ENCODE peak calls at places on chromosome 15, in five cellular contexts. B is neural progenitor cell, N is IMR-90, A is PC-9, Y is MM.1S. I is an unnamed sample. For H3K36me3, the result is how much of the 10 kb centered on the place peaks cover.

GRCh38 chr15:66229790-66230460 is 23.6 kb downstream of the MEGF11 start:
- DNase-seq in A (no peak), N (no peak), B (no peak), Y (no peak), I (no peak)

GRCh38 chr15:33226559-33227181 is 32.2 kb upstream of the FMN1 start:
- DNase-seq in B (peak), Y (peak), A (no peak), N (no peak), I (no peak)

GRCh38 chr15:59232476-59232875 is 25.8 kb downstream of the LDHAL6B start:
- DNase-seq in N (peak), B (no peak), Y (no peak), A (no peak), I (no peak)

GRCh38 chr15:91881551-91882297 is 28.2 kb downstream of the SLCO3A1 start:
- DNase-seq in N (no peak), Y (no peak), A (no peak), B (no peak), I (no peak)

GRCh38 chr15:73987646-73988045 is 4.4 kb downstream of the STOML1 start:
- DNase-seq in Y (no peak), N (no peak), B (no peak), A (no peak), I (no peak)

GRCh38 chr15:72117448-72117697 is 577 bp downstream of the MYO9A start:
- DNase-seq in N (peak), A (peak), Y (peak), B (peak), I (peak)

GRCh38 chr15:44588541-44588940 is 51.6 kb downstream of the EIF3J start:
- DNase-seq in A (no peak), B (no peak), Y (no peak), N (no peak), I (no peak)

GRCh38 chr15:65611888-65612615 is 1.1 kb upstream of the INTS14 start:
- DNase-seq in B (peak), Y (no peak), A (no peak), N (no peak), I (no peak)

GRCh38 chr15:37106490-37107001 is 6.2 kb upstream of the MEIS2 start:
- DNase-seq in B (peak), A (no peak), Y (peak), N (peak), I (no peak)

GRCh38 chr15:47566610-47567009 is 150.7 kb upstream of the SEMA6D start:
- DNase-seq in B (no peak), N (no peak), A (no peak), Y (no peak), I (no peak)

GRCh38 chr15:90598053-90598577 is 68.4 kb downstream of the CRTC3 start:
- DNase-seq in N (no peak), A (no peak), B (peak), Y (no peak), I (no peak)

GRCh38 chr15:47743385-47743784 is 26.1 kb downstream of the SEMA6D start:
- DNase-seq in A (no peak), N (no peak), B (no peak), Y (no peak), I (no peak)

GRCh38 chr15:31235298-31236183 is 91.1 kb upstream of the KLF13 start:
- DNase-seq in Y (no peak), N (no peak), A (no peak), B (no peak), I (no peak)

GRCh38 chr15:84747423-84748273 is 744 bp upstream of the ZNF592 start:
- DNase-seq in A (peak), Y (no peak), N (peak), B (peak), I (no peak)

GRCh38 chr15:68114840-68115239 is 60.7 kb downstream of the PIAS1 start:
- DNase-seq in B (no peak), A (no peak), Y (no peak), N (no peak), I (no peak)

GRCh38 chr15:70508561-70509281 is 254.6 kb downstream of the UACA start:
- DNase-seq in B (peak), A (peak), N (peak), Y (no peak), I (no peak)

GRCh38 chr15:101277038-101277822 is at the start of gene SELENOS:
- DNase-seq in A (peak), N (peak), Y (peak), B (peak), I (no peak)

GRCh38 chr15:90306560-90306959 is 41.1 kb downstream of the NGRN start:
- DNase-seq in B (no peak), N (no peak), A (no peak), Y (no peak), I (no peak)

GRCh38 chr15:40100947-40101905 is 7.5 kb downstream of the BMF start:
- DNase-seq in A (peak), Y (no peak), B (no peak), N (peak), I (no peak)

GRCh38 chr15:33807665-33808064 is 160.6 kb upstream of the CHRM5 start:
- DNase-seq in B (no peak), N (no peak), A (no peak), Y (no peak), I (no peak)

DNA sequence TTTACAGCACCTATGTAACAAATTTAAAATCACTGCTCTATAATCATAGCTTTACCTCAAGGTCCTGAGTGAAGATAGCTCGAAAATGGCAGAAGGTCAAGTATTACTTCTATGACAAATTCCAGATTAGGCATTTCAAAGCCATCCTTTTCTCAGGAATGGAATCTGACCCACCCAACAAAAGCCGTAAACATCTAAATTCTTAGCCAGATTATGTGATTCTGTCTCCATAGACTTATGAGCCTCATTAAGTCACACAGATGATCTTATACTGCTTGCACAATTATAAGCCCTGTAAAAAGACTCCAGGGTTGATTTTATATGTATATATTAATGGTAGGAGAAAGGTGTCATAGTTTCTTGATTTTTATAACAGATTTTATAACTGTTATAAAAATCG is 56.9 kb downstream of the CEP152 start:
- DNase-seq in N (no peak), B (no peak), Y (no peak), A (no peak), I (no peak)
- H3K36me3 ChIP-seq in N (under half), B (under half), Y (under half), A (under half), I (under half)

GRCh38 chr15:98400120-98400519 is 248.2 kb upstream of the IGF1R start:
- DNase-seq in A (no peak), B (no peak), Y (no peak), N (no peak), I (no peak)
- TF ChIP-seq CTCF in A (no peak), B (no peak), Y (no peak), N (no peak), I (no peak)

DNA sequence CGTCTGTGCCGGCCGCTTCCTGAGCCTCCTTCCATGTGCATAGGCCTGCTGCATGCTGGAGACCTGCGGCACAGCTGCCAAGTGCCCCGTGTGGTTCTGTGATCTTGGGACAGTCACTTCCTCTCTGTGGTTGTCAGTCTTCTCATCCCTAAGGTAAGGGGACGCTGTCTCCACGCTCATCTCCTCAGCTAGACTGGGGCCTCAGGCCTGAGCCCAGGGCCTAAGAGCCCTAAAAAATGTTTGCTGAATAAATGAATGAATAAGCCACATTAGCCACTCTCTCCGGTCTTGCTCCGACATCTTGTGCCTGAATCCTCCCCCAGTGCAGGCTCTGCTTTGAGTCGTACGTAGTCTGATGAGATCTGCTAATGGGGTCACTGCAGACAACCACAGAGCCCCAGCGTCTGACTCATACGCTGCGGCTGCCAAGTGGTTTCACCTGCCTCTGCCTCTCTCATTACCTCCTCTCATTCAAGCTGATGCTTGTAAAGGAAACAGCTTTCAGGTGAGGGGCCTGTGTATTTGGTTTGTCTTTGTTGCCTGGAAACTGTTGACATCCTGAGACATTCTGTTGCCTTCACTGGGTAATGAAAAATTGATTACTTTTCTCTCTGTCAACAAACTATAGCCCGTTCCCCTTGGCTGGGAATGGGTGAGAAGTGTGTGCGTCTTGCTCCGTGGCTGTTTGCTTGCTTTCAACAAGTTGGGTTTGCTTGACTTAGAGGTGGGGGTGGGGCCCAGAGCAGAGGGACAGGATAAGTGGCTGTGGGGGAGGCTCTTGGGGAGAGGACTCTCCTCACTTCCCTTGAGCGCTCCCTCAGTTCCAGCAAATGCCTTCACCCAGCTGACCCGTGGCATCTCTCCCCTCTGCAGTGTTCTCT is 15.9 kb downstream of the RPLP1 start:
- DNase-seq in B (no peak), Y (no peak), A (peak), N (peak), I (no peak)
- H3K4me2 ChIP-seq in B (no peak), Y (no peak), A (peak), N (no peak), I (peak)

DNA sequence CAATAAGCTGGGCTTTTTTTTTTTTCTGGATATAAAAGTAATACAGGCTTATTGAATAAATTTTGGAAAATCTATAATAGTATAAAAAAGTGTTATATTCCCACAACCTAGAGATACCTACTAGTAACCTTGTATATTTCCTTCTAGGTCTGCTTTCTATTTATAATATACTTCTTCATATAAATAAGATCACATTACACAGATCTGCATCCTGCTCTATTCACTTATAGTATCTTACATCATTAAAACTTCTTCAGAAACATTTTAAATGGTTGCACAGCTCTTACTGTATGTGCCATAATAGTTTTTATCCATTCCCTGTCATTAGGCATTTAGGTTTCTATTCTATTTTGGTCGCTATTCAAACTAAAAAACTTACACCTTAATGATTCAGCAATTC is 87.0 kb upstream of the TTBK2 start:
- DNase-seq in B (no peak), N (no peak), A (no peak), Y (no peak), I (no peak)
- H3K36me3 ChIP-seq in B (under half), N (under half), A (under half), Y (under half), I (under half)

GRCh38 chr15:81813215-81813614 is 232.6 kb downstream of the MEX3B start:
- DNase-seq in N (no peak), B (peak), Y (peak), A (no peak), I (no peak)
- TF ChIP-seq CTCF in N (peak), B (peak), Y (peak), A (no peak), I (peak)

DNA sequence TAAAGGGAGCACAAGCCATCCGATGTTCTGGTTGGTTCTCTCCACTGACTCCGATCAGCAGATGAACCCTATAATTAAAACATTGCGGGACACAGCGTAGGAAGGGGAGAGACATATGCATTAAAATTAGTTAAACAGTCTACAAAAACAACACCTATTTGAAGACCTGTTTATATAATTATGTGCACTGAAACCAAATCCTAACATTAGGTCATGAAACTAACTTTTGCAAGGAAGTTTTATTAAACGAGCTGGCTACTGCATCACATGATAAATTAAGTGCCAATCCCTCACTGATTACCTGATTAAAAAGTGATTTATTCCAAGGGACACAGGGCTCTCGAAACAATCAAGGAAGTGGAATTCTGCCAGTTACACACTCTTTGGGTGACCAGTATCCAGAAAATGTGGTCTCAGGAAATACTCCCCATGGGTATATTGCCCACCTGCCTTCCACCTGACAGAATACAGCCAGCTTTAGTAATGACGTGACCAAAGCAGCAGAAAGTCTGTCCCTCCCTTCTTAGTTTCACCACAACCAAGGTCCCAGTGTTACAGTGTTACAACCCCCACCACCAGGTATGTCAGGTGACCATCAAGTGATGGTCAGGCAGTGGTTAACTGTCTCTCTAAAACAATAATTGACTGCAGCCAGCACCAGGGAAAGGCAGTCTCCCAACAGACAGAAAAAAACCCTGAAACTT is 69.5 kb downstream of the HERC1 start:
- DNase-seq in Y (peak), B (no peak), N (no peak), A (no peak), I (no peak)
- H3K4me2 ChIP-seq in Y (no peak), B (peak), N (no peak), A (no peak), I (no peak)

GRCh38 chr15:78002996-78003395 is 74.5 kb downstream of the TBC1D2B start:
- DNase-seq in A (no peak), B (no peak), N (no peak), Y (no peak), I (no peak)

GRCh38 chr15:78000089-78000926 is 77.2 kb downstream of the TBC1D2B start:
- DNase-seq in Y (peak), B (peak), A (peak), N (peak), I (no peak)

GRCh38 chr15:78003539-78004008 is 73.9 kb downstream of the TBC1D2B start:
- DNase-seq in N (no peak), Y (no peak), B (peak), A (no peak), I (no peak)

GRCh38 chr15:78000927-78001249 is 76.6 kb downstream of the TBC1D2B start:
- DNase-seq in A (no peak), N (no peak), B (no peak), Y (no peak), I (no peak)

GRCh38 chr15:78001656-78002055 is 75.9 kb downstream of the TBC1D2B start:
- DNase-seq in B (no peak), N (no peak), Y (no peak), A (no peak), I (no peak)
- H3K36me3 ChIP-seq in B (under half), N (half or more), Y (under half), A (under half), I (under half)

I was measured in keratinocyte.